ENCODE peak calls at places on chromosomes 12 and 14, in five cellular contexts. Q, N, O, I and A are unnamed samples.

GRCh38 chr14:36524874-36525745 is 5.1 kb upstream of the NKX2-1 start:
- DNase-seq in I (no peak), Q (no peak), N (peak), O (no peak), A (no peak)

GRCh38 chr14:45156067-45156466 is 20.3 kb downstream of the FANCM start:
- DNase-seq in O (no peak), I (no peak), N (no peak), Q (no peak), A (no peak)

GRCh38 chr14:100305446-100306255 is 593 bp downstream of the SLC25A29 start:
- DNase-seq in N (peak), Q (no peak), O (no peak), I (peak), A (peak)

GRCh38 chr12:63822352-63822751 is 22.1 kb upstream of the SRGAP1 start:
- DNase-seq in I (no peak), Q (no peak), N (no peak), O (no peak), A (no peak)

GRCh38 chr12:125193798-125194562 is 128.7 kb downstream of the AACS start:
- DNase-seq in O (no peak), I (no peak), N (peak), Q (no peak), A (no peak)

GRCh38 chr12:49327887-49328286 is 4.8 kb downstream of the TROAP start:
- DNase-seq in N (no peak), Q (no peak), O (no peak), I (no peak), A (no peak)

GRCh38 chr14:83826838-83827237 is 1703.1 kb upstream of the FLRT2 start:
- DNase-seq in I (no peak), O (no peak), N (no peak), Q (no peak), A (no peak)

GRCh38 chr14:67729072-67729561 is 27.4 kb downstream of the RDH12 start:
- DNase-seq in O (no peak), I (peak), Q (no peak), N (peak), A (peak)

GRCh38 chr12:40106655-40107054 is 774 bp upstream of the SLC2A13 start:
- DNase-seq in N (no peak), I (no peak), O (no peak), Q (no peak), A (no peak)

GRCh38 chr14:87935081-87935828 is 57.7 kb downstream of the GALC start:
- DNase-seq in I (no peak), O (no peak), Q (no peak), N (no peak), A (no peak)

GRCh38 chr12:51827925-51828818 is 20.3 kb downstream of the FIGNL2 start:
- DNase-seq in I (peak), Q (no peak), N (no peak), O (no peak), A (no peak)

GRCh38 chr14:50008562-50009355 is 107.6 kb downstream of the VCPKMT start:
- DNase-seq in Q (no peak), N (no peak), I (no peak), O (no peak), A (no peak)

GRCh38 chr12:38543151-38543550 is 226.6 kb downstream of the ALG10B start:
- DNase-seq in I (no peak), Q (no peak), N (no peak), O (no peak), A (no peak)

GRCh38 chr14:25120261-25120660 is 70.3 kb upstream of the STXBP6 start:
- DNase-seq in O (no peak), Q (no peak), N (no peak), I (no peak), A (no peak)

GRCh38 chr14:89429206-89430091 is 12.4 kb upstream of the FOXN3 start:
- DNase-seq in N (peak), O (no peak), Q (no peak), I (no peak), A (no peak)
- H3K4me3 ChIP-seq in N (no peak), O (peak), Q (peak), I (peak), A (no peak)

DNA sequence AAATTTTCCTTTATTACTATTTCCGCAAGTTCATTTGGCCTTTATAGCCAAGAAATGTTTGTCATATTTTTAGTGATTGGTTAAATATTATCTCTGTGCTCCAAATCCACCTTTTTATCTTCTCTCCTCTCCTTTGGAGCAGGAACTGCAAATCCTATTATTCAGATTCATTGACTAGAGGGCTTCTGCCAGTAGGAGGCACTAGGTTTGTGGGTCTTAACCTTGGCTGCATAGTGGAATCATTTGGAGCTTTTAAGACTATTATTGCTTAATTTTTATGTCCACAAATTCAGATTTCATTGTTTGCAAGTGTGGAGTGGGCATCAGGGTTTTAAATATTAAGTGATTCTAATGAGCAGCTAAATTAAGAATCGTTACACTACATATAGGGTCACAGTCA is 75.3 kb upstream of the SYT10 start:
- DNase-seq in N (peak), I (no peak), O (no peak), Q (no peak), A (no peak)
- TF ChIP-seq CTCF in N (peak), I (no peak), O (no peak), Q (no peak), A (no peak)

GRCh38 chr14:30872602-30873001 is 1.8 kb upstream of the COCH start:
- DNase-seq in O (no peak), Q (no peak), I (no peak), N (peak), A (no peak)

GRCh38 chr14:30875788-30876053 is 1.4 kb downstream of the COCH start:
- DNase-seq in Q (no peak), N (peak), O (no peak), I (no peak), A (no peak)

GRCh38 chr14:30874120-30874998 is at the start of gene COCH:
- DNase-seq in O (no peak), I (peak), N (peak), Q (no peak), A (no peak)

GRCh38 chr14:30874999-30875787 is 834 bp downstream of the COCH start:
- DNase-seq in I (no peak), Q (no peak), N (peak), O (no peak), A (no peak)

DNA sequence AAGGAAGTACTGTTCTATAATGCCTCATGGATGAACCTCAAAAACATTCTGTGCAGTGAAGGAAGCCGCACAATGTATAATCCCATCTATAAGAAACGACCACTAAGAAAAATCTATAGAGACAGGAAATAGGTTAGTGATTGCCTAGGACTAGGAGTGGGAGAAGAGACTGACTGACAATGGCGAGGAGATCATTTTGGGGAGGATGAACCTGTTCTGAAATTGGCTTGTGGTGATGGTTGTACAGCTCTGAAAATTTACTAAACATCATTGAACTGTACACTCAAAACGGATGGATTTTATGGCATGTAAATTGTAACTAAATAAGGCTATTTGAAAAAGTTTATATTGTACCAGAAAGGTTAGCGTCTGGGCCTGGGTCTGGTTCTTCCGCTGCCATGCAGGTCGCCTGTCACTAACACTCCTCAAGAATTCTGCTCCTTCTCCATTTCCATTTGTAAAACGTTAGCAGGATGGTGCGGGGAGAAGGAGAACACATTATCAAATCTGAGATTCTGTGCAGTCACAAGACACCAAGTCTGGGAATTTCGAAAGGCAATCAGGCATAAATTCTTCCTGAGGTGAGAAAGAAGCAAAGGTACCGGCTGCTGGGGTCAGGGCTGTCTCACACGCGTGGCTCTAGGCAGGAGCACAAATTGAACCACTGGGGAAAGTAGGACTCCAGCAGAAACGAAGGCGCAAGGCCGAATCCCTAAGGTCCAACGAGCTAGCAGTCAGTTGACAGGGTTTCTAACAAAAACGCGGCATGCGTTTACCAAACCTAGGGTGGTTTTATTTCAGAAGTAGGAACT is 845 bp upstream of the COCH start:
- DNase-seq in Q (no peak), I (no peak), O (no peak), N (no peak), A (no peak)
- H3K4me3 ChIP-seq in Q (peak), I (peak), O (peak), N (peak), A (peak)

GRCh38 chr12:95481888-95482287 is 7.9 kb downstream of the METAP2 start:
- DNase-seq in I (no peak), N (no peak), O (no peak), Q (no peak), A (no peak)

GRCh38 chr12:95492462-95492861 is 18.5 kb downstream of the METAP2 start:
- DNase-seq in I (no peak), Q (no peak), O (no peak), N (no peak), A (no peak)

GRCh38 chr12:95484524-95484923 is 10.6 kb downstream of the METAP2 start:
- DNase-seq in I (no peak), O (no peak), Q (no peak), N (no peak), A (no peak)

GRCh38 chr12:95481072-95481471 is 7.1 kb downstream of the METAP2 start:
- DNase-seq in Q (no peak), I (no peak), O (no peak), N (no peak), A (no peak)

GRCh38 chr12:95487024-95487423 is 13.1 kb downstream of the METAP2 start:
- DNase-seq in Q (no peak), I (no peak), N (no peak), O (no peak), A (no peak)
- TF ChIP-seq CTCF in Q (no peak), I (no peak), N (no peak), O (no peak), A (no peak)

GRCh38 chr14:59150990-59151389 is 37.5 kb upstream of the DAAM1 start:
- DNase-seq in Q (peak), N (no peak), I (no peak), O (no peak), A (no peak)

GRCh38 chr14:59160492-59160891 is 28.0 kb upstream of the DAAM1 start:
- DNase-seq in O (no peak), Q (no peak), I (no peak), N (no peak), A (no peak)

GRCh38 chr14:59154383-59154782 is 34.1 kb upstream of the DAAM1 start:
- DNase-seq in N (no peak), I (no peak), O (no peak), Q (no peak), A (no peak)

GRCh38 chr14:59159169-59159568 is 29.3 kb upstream of the DAAM1 start:
- DNase-seq in Q (no peak), I (no peak), O (no peak), N (no peak), A (no peak)

DNA sequence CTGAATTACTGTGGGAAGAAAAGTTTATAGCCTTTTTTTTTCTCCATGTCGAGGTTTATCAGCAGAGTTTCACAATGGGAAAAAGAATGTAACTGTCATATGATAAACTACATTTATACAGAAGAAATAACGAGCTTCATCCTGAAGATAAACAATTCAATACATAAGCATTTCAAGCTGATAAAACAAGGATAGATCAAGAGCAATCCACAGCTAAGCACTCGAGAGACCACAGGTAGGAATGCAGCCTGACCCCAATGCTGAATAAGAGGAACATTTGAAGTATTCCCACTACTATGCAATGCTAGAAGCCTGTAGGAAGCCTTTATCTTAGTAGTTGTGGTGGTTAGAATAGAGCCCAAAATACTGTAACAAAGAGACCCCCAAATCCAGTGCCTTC is 32.6 kb upstream of the DAAM1 start:
- DNase-seq in I (no peak), Q (no peak), N (no peak), O (no peak), A (no peak)
- H3K4me3 ChIP-seq in I (no peak), Q (no peak), N (no peak), O (no peak), A (no peak)